ENCODE peak calls at places on chromosome 2, in four cellular contexts. R is NCI-H1092 treated with DMSO at 0.1 percent for 48 hours, L is naive B cell, Z is body of pancreas. S is an unnamed sample.

GRCh38 chr2:183070942-183071844 is 7.4 kb upstream of the DUSP19 start:
- DNase-seq in R (no peak), L (no peak), Z (peak), S (peak)

GRCh38 chr2:182893666-182894065 is 27.2 kb upstream of the FRZB start:
- DNase-seq in R (no peak), L (no peak), Z (no peak), S (no peak)

GRCh38 chr2:72033636-72034035 is 114.0 kb downstream of the CYP26B1 start:
- DNase-seq in R (no peak), L (no peak), Z (no peak), S (no peak)

GRCh38 chr2:55888941-55889340 is 34.6 kb downstream of the EFEMP1 start:
- DNase-seq in R (no peak), L (no peak), Z (no peak), S (no peak)

GRCh38 chr2:10580170-10580539 is 109.6 kb downstream of the NOL10 start:
- DNase-seq in R (no peak), L (no peak), Z (no peak), S (peak)

GRCh38 chr2:159589286-159589685 is 27.1 kb downstream of the BAZ2B start:
- DNase-seq in R (no peak), L (no peak), Z (no peak), S (no peak)

GRCh38 chr2:228957075-228957474 is 314.0 kb downstream of the PID1 start:
- DNase-seq in R (no peak), L (no peak), Z (no peak), S (no peak)

GRCh38 chr2:33395660-33396249 is 80.7 kb upstream of the RASGRP3 start:
- DNase-seq in R (peak), L (peak), Z (peak), S (peak)

GRCh38 chr2:8796315-8796848 is 41.0 kb downstream of the KIDINS220 start:
- DNase-seq in R (no peak), L (no peak), Z (no peak), S (no peak)

GRCh38 chr2:202918860-202919259 is 6.8 kb downstream of the CARF start:
- DNase-seq in R (no peak), L (no peak), Z (no peak), S (no peak)

GRCh38 chr2:140247451-140248205 is 1467.4 kb upstream of the NXPH2 start:
- DNase-seq in R (no peak), L (no peak), Z (no peak), S (no peak)

GRCh38 chr2:201882353-201883095 is 76.2 kb downstream of the CDK15 start:
- DNase-seq in R (peak), L (peak), Z (no peak), S (peak)

GRCh38 chr2:72006188-72006736 is 141.4 kb downstream of the CYP26B1 start:
- DNase-seq in R (no peak), L (no peak), Z (no peak), S (no peak)

GRCh38 chr2:168316073-168316440 is 68.7 kb upstream of the STK39 start:
- DNase-seq in R (no peak), L (no peak), Z (no peak), S (no peak)

GRCh38 chr2:238598802-238599530 is 172.2 kb downstream of the ASB1 start:
- DNase-seq in R (no peak), L (no peak), Z (no peak), S (no peak)

GRCh38 chr2:120441744-120442471 is 96.0 kb downstream of the INHBB start:
- DNase-seq in R (peak), L (no peak), Z (peak), S (no peak)

GRCh38 chr2:19569300-19569791 is 210.9 kb upstream of the OSR1 start:
- DNase-seq in R (no peak), L (no peak), Z (no peak), S (no peak)